ENCODE peak calls at places on chromosomes 5 and 9, in eight cellular contexts. One of them, this sample, is unnamed.

GRCh38 chr5:77087484-77088291 is 603 bp upstream of the ZBED3 start:
- DNase-seq in left ventricle myocardium inferior: peak
- DNase-seq in transverse colon: peak
- DNase-seq in A549: no peak
- DNase-seq in H9: peak
- DNase-seq in upper lobe of left lung: peak
- DNase-seq in endodermal cell: peak
- DNase-seq in Peyer's patch: no peak
- DNase-seq in this sample: peak

GRCh38 chr5:79547982-79548381 is 34.0 kb upstream of the HOMER1 start:
- DNase-seq in endodermal cell: no peak
- DNase-seq in Peyer's patch: no peak
- DNase-seq in H9: no peak
- DNase-seq in transverse colon: no peak
- DNase-seq in upper lobe of left lung: peak
- DNase-seq in A549: no peak
- DNase-seq in left ventricle myocardium inferior: no peak
- DNase-seq in this sample: no peak

GRCh38 chr9:100525563-100525962 is 52.3 kb upstream of the CAVIN4 start:
- DNase-seq in Peyer's patch: no peak
- DNase-seq in transverse colon: no peak
- DNase-seq in H9: no peak
- DNase-seq in A549: no peak
- DNase-seq in endodermal cell: no peak
- DNase-seq in left ventricle myocardium inferior: no peak
- DNase-seq in upper lobe of left lung: no peak
- DNase-seq in this sample: no peak

GRCh38 chr9:127004946-127005769 is 90.6 kb downstream of the RALGPS1 start:
- DNase-seq in left ventricle myocardium inferior: no peak
- DNase-seq in transverse colon: no peak
- DNase-seq in H9: no peak
- DNase-seq in upper lobe of left lung: no peak
- DNase-seq in Peyer's patch: no peak
- DNase-seq in endodermal cell: no peak
- DNase-seq in A549: no peak
- DNase-seq in this sample: no peak

GRCh38 chr9:135085830-135086546 is 1.5 kb upstream of the OLFM1 start:
- DNase-seq in Peyer's patch: peak
- DNase-seq in H9: peak
- DNase-seq in transverse colon: peak
- DNase-seq in left ventricle myocardium inferior: peak
- DNase-seq in upper lobe of left lung: peak
- DNase-seq in endodermal cell: peak
- DNase-seq in A549: peak
- DNase-seq in this sample: peak

GRCh38 chr5:147216552-147217154 is 18.2 kb upstream of the STK32A start:
- DNase-seq in endodermal cell: peak
- DNase-seq in H9: peak
- DNase-seq in Peyer's patch: no peak
- DNase-seq in left ventricle myocardium inferior: no peak
- DNase-seq in upper lobe of left lung: no peak
- DNase-seq in A549: no peak
- DNase-seq in transverse colon: no peak
- DNase-seq in this sample: no peak

GRCh38 chr5:1685076-1685475 is 114.6 kb downstream of the MRPL36 start:
- DNase-seq in transverse colon: no peak
- DNase-seq in left ventricle myocardium inferior: no peak
- DNase-seq in endodermal cell: no peak
- DNase-seq in upper lobe of left lung: no peak
- DNase-seq in Peyer's patch: peak
- DNase-seq in H9: no peak
- DNase-seq in A549: no peak
- DNase-seq in this sample: no peak

GRCh38 chr5:669111-669841 is 23.9 kb downstream of the TPPP start:
- DNase-seq in transverse colon: peak
- DNase-seq in H9: peak
- DNase-seq in upper lobe of left lung: peak
- DNase-seq in endodermal cell: peak
- DNase-seq in left ventricle myocardium inferior: no peak
- DNase-seq in Peyer's patch: no peak
- DNase-seq in A549: no peak
- DNase-seq in this sample: no peak

GRCh38 chr5:91318727-91319126 is 64.4 kb downstream of the ARRDC3 start:
- DNase-seq in Peyer's patch: no peak
- DNase-seq in H9: no peak
- DNase-seq in upper lobe of left lung: no peak
- DNase-seq in transverse colon: no peak
- DNase-seq in endodermal cell: no peak
- DNase-seq in A549: no peak
- DNase-seq in left ventricle myocardium inferior: no peak
- DNase-seq in this sample: no peak

GRCh38 chr9:34084562-34084961 is 35.9 kb upstream of the UBAP2 start:
- DNase-seq in left ventricle myocardium inferior: peak
- DNase-seq in upper lobe of left lung: no peak
- DNase-seq in Peyer's patch: no peak
- DNase-seq in endodermal cell: no peak
- DNase-seq in H9: no peak
- DNase-seq in A549: no peak
- DNase-seq in transverse colon: peak
- DNase-seq in this sample: no peak

GRCh38 chr5:82045526-82046267 is 73.9 kb downstream of the ATG10 start:
- DNase-seq in left ventricle myocardium inferior: no peak
- DNase-seq in upper lobe of left lung: no peak
- DNase-seq in A549: no peak
- DNase-seq in Peyer's patch: no peak
- DNase-seq in transverse colon: no peak
- DNase-seq in endodermal cell: no peak
- DNase-seq in H9: no peak
- DNase-seq in this sample: no peak

GRCh38 chr9:123637596-123637939 is 281.6 kb downstream of the CRB2 start:
- DNase-seq in left ventricle myocardium inferior: no peak
- DNase-seq in endodermal cell: no peak
- DNase-seq in A549: no peak
- DNase-seq in transverse colon: no peak
- DNase-seq in H9: no peak
- DNase-seq in Peyer's patch: no peak
- DNase-seq in upper lobe of left lung: no peak
- DNase-seq in this sample: no peak

DNA sequence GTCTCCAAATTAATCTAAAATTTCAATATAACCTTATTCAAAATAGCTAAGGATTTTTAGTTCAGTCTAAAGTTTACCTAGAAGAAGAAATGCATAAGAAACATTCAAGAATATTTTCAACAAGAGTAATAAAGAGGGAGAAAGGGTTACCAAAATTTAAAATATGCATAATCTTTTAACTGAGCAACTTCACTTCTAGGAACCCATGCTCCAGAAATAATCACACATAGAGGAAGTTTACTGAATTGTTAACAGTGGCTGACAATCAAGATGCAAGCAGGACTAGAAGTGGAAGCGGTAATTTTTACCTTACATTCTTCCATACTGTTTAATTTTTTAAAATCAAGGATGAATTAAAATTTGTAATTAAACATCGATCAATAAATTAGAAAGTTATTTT is 1.9 kb downstream of the PJA2 start:
- DNase-seq in upper lobe of left lung: no peak
- DNase-seq in A549: no peak
- DNase-seq in transverse colon: no peak
- DNase-seq in endodermal cell: no peak
- DNase-seq in H9: no peak
- DNase-seq in left ventricle myocardium inferior: no peak
- DNase-seq in Peyer's patch: no peak
- DNase-seq in this sample: no peak
- H3K27ac ChIP-seq in upper lobe of left lung: peak
- H3K27ac ChIP-seq in A549: no peak
- H3K27ac ChIP-seq in transverse colon: peak
- H3K27ac ChIP-seq in endodermal cell: no peak
- H3K27ac ChIP-seq in H9: no peak
- H3K27ac ChIP-seq in left ventricle myocardium inferior: peak
- H3K27ac ChIP-seq in Peyer's patch: no peak
- H3K27ac ChIP-seq in this sample: peak

DNA sequence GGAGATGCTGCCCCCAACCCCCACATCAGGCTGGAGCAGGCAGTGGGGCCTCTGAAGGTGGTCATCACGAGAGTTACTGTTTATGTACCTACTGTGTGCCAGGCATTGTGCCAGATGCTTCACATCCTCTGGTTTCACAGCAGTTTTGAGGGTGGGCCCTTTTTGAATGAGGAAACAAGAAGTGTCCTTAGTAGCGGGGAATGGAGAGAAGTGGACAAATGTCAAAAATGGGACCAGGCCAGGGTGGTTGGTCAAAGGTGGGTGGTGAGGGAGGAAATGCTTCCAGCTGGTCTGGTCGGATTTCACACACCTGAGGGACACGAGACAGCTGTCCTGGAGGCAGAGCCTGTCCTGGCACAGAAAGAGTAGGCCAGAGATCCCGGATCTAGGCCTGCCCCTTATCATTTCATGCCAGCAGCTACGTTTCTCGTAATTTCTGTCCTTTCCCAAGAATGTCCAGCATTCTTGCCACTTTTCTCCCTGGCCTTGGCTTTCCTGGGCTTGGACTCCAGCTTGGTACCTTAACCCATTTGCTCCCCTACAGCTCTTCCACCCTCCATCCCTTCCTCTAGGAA is 12.3 kb downstream of the RGS14 start:
- DNase-seq in upper lobe of left lung: no peak
- DNase-seq in Peyer's patch: no peak
- DNase-seq in H9: no peak
- DNase-seq in left ventricle myocardium inferior: no peak
- DNase-seq in transverse colon: no peak
- DNase-seq in endodermal cell: peak
- DNase-seq in A549: no peak
- DNase-seq in this sample: no peak
- H3K27ac ChIP-seq in upper lobe of left lung: peak
- H3K27ac ChIP-seq in Peyer's patch: peak
- H3K27ac ChIP-seq in H9: no peak
- H3K27ac ChIP-seq in left ventricle myocardium inferior: no peak
- H3K27ac ChIP-seq in transverse colon: peak
- H3K27ac ChIP-seq in endodermal cell: no peak
- H3K27ac ChIP-seq in A549: peak
- H3K27ac ChIP-seq in this sample: no peak

DNA sequence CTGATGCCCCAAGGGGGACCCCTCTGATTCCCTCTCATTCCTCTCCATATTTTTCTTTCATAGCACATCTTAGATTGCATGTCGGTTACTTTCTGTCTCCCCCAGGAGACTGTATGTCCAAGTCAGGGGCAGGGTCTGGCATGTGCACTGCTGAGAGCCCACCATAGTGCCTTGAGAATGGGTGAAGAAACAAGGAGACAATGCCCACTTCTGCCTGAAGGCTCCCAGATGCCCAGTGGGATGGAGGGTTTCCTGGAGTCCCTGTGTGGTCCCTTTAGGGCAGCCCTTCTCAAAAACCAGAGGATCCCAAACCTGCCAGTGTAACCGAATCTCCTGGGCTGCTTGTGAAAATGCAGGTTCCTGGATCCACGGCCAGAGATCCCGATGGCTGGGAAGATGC is 126.5 kb upstream of the LARP1 start:
- DNase-seq in upper lobe of left lung: no peak
- DNase-seq in A549: no peak
- DNase-seq in Peyer's patch: no peak
- DNase-seq in transverse colon: no peak
- DNase-seq in H9: no peak
- DNase-seq in endodermal cell: no peak
- DNase-seq in left ventricle myocardium inferior: no peak
- DNase-seq in this sample: no peak
- H3K27ac ChIP-seq in upper lobe of left lung: no peak
- H3K27ac ChIP-seq in A549: no peak
- H3K27ac ChIP-seq in Peyer's patch: no peak
- H3K27ac ChIP-seq in transverse colon: no peak
- H3K27ac ChIP-seq in H9: no peak
- H3K27ac ChIP-seq in endodermal cell: no peak
- H3K27ac ChIP-seq in left ventricle myocardium inferior: no peak
- H3K27ac ChIP-seq in this sample: no peak

GRCh38 chr5:173926359-173926758 is 38.2 kb downstream of the CPEB4 start:
- DNase-seq in Peyer's patch: no peak
- DNase-seq in H9: no peak
- DNase-seq in transverse colon: no peak
- DNase-seq in A549: no peak
- DNase-seq in left ventricle myocardium inferior: no peak
- DNase-seq in endodermal cell: no peak
- DNase-seq in upper lobe of left lung: no peak
- DNase-seq in this sample: no peak
- H3K27ac ChIP-seq in Peyer's patch: no peak
- H3K27ac ChIP-seq in H9: no peak
- H3K27ac ChIP-seq in transverse colon: peak
- H3K27ac ChIP-seq in A549: no peak
- H3K27ac ChIP-seq in left ventricle myocardium inferior: peak
- H3K27ac ChIP-seq in endodermal cell: no peak
- H3K27ac ChIP-seq in upper lobe of left lung: no peak
- H3K27ac ChIP-seq in this sample: no peak

DNA sequence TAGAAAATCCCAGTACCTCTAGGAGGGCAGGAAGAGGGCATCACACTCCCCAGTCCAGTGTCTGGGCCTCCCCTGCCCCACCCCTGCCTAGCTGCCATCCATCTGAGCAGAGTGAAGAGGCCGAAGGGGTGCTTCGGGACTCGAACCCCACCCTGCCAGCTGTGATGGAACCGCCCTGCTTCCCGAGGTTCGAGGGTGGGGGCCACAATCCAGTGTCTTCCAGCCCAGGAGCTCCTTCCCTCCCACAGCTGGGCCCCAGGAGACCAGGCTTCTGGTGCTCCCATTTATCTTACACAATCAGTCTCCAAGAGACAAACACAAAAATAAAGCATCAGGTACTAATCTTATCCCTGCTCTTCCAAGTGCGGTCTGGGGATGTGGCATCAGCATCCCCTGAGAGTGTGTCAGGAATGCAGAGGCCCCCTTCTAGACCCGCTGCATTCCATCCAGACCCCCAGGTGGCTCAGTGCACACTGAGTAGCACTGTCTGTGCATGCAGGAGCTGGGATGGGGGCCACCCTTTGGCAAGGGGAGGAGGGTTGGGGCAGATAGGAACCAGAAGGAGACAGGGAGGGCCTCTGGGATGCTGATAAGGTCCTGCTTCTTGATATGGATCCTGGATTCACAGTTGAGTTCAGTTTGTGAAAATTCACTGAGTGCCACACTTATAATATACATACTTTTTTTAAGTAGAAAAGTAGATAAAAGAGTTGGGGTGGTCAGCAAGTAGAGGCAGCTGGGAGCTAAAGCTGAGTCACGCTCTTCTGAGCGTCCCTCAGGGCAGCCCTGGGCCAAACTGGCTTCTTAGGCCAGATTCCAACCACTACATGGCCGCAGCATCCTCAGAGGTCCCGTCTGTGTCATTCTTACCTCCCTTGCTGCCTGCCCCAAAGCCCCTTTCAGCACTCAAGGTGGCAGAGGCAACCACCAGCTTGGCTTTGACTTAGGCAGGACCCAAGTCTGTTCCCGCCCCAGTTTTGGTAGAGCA is 123.1 kb upstream of the TBC1D2 start:
- DNase-seq in left ventricle myocardium inferior: no peak
- DNase-seq in A549: no peak
- DNase-seq in Peyer's patch: no peak
- DNase-seq in transverse colon: no peak
- DNase-seq in upper lobe of left lung: no peak
- DNase-seq in endodermal cell: no peak
- DNase-seq in H9: no peak
- DNase-seq in this sample: no peak
- H3K27ac ChIP-seq in left ventricle myocardium inferior: no peak
- H3K27ac ChIP-seq in A549: no peak
- H3K27ac ChIP-seq in Peyer's patch: no peak
- H3K27ac ChIP-seq in transverse colon: no peak
- H3K27ac ChIP-seq in upper lobe of left lung: no peak
- H3K27ac ChIP-seq in endodermal cell: no peak
- H3K27ac ChIP-seq in H9: no peak
- H3K27ac ChIP-seq in this sample: no peak

GRCh38 chr9:132044176-132044880 is 35.3 kb downstream of the MED27 start:
- DNase-seq in endodermal cell: no peak
- DNase-seq in Peyer's patch: no peak
- DNase-seq in left ventricle myocardium inferior: no peak
- DNase-seq in upper lobe of left lung: no peak
- DNase-seq in transverse colon: no peak
- DNase-seq in H9: no peak
- DNase-seq in A549: no peak
- DNase-seq in this sample: no peak
- H3K27ac ChIP-seq in endodermal cell: no peak
- H3K27ac ChIP-seq in Peyer's patch: no peak
- H3K27ac ChIP-seq in left ventricle myocardium inferior: no peak
- H3K27ac ChIP-seq in upper lobe of left lung: no peak
- H3K27ac ChIP-seq in transverse colon: no peak
- H3K27ac ChIP-seq in H9: no peak
- H3K27ac ChIP-seq in A549: peak
- H3K27ac ChIP-seq in this sample: no peak